ENCODE peak calls at places on chromosome 1, in five cellular contexts. U is effector memory CD8-positive, alpha-beta T cell; Z is stimulated activated CD8-positive, alpha-beta memory T cell treated with anti-CD3 and anti-CD28 coated beads, Interleukin-4, amount 100 ng/mL, for 24 hours; N is naive B cell; A is AG10803. P is an unnamed sample.

GRCh38 chr1:76919123-76919522 is 51.8 kb downstream of the ST6GALNAC5 start:
- DNase-seq in U (no peak), Z (no peak), N (no peak), A (no peak), P (no peak)

GRCh38 chr1:15833842-15834405 is 13.6 kb upstream of the SPEN start:
- DNase-seq in U (no peak), Z (no peak), N (no peak), A (no peak), P (no peak)

GRCh38 chr1:211359876-211360275 is 33.2 kb downstream of the TRAF5 start:
- DNase-seq in U (no peak), Z (no peak), N (no peak), A (peak), P (no peak)

GRCh38 chr1:57857809-57858208 is 433.9 kb upstream of the DAB1 start:
- DNase-seq in U (no peak), Z (no peak), N (no peak), A (no peak), P (no peak)

GRCh38 chr1:238492271-238492670 is 601.5 kb upstream of the ZP4 start:
- DNase-seq in U (no peak), Z (no peak), N (no peak), A (no peak), P (no peak)

GRCh38 chr1:34709547-34709946 is 45.3 kb upstream of the GJB5 start:
- DNase-seq in U (no peak), Z (no peak), N (no peak), A (no peak), P (no peak)

GRCh38 chr1:117167402-117167801 is 43.3 kb downstream of the VTCN1 start:
- DNase-seq in U (no peak), Z (no peak), N (no peak), A (no peak), P (no peak)

GRCh38 chr1:36109041-36109679 is 15.9 kb downstream of the COL8A2 start:
- DNase-seq in U (peak), Z (no peak), N (no peak), A (peak), P (no peak)

GRCh38 chr1:68745006-68745405 is 248.1 kb upstream of the DEPDC1 start:
- DNase-seq in U (no peak), Z (no peak), N (no peak), A (no peak), P (no peak)

GRCh38 chr1:201475915-201476669 is 7.1 kb upstream of the PHLDA3 start:
- DNase-seq in U (no peak), Z (no peak), N (no peak), A (no peak), P (no peak)

GRCh38 chr1:3910769-3911520 is 10.9 kb upstream of the C1orf174 start:
- DNase-seq in U (peak), Z (peak), N (peak), A (peak), P (peak)

GRCh38 chr1:232613752-232614381 is 16.1 kb downstream of the SIPA1L2 start:
- DNase-seq in U (no peak), Z (no peak), N (no peak), A (peak), P (no peak)

GRCh38 chr1:111825217-111825616 is 69.5 kb downstream of the DDX20 start:
- DNase-seq in U (no peak), Z (no peak), N (no peak), A (no peak), P (no peak)

GRCh38 chr1:94100785-94101612 is 19.9 kb downstream of the ABCA4 start:
- DNase-seq in U (no peak), Z (no peak), N (no peak), A (no peak), P (no peak)

GRCh38 chr1:199590708-199591107 is 436.8 kb upstream of the NR5A2 start:
- DNase-seq in U (no peak), Z (no peak), N (no peak), A (no peak), P (no peak)

GRCh38 chr1:93771843-93772242 is 90.2 kb upstream of the BCAR3 start:
- DNase-seq in U (no peak), Z (no peak), N (no peak), A (no peak), P (no peak)

P was measured in neural crest cell.